ENCODE peak calls at places on chromosomes 4 and X, in eight cellular contexts. E is heart right ventricle, X is fibroblast of pulmonary artery, T is fibroblast of the aortic adventitia, Y is lung, S is endothelial cell of umbilical vein, G is NB4, V is cardiac fibroblast. Z is an unnamed sample.
A peak's percentile ranks its signal among the peaks of the same experiment; 100 is the strongest.

GRCh38 chrX:1391370-1391706 is 575 bp downstream of the SLC25A6 start:
- DNase-seq in E (peak; percentile 95), X (no peak), T (peak; percentile 23), Y (no peak), S (peak; percentile 89), G (no peak), V (no peak), Z (no peak)

GRCh38 chrX:71128915-71129765 is 10.7 kb downstream of the MED12 start:
- DNase-seq in E (peak; percentile 56), X (peak; percentile 69), T (peak; percentile 51), Y (peak; percentile 71), S (peak; percentile 64), G (peak; percentile 78), V (peak; percentile 66), Z (peak; percentile 52)

GRCh38 chr4:77636902-77637301 is 31.3 kb downstream of the CXCL13 start:
- DNase-seq in E (no peak), X (peak; percentile 90), T (peak; percentile 83), Y (no peak), S (peak; percentile 97), G (peak; percentile 23), V (peak; percentile 94), Z (peak; percentile 94)

GRCh38 chrX:83759872-83760271 is 101.1 kb upstream of the CYLC1 start:
- DNase-seq in E (no peak), X (no peak), T (peak; percentile 3), Y (no peak), S (no peak), G (peak; percentile 30), V (peak; percentile 8), Z (no peak)

GRCh38 chrX:103453655-103454054 is 65.6 kb downstream of the RAB40A start:
- DNase-seq in E (no peak), X (peak; percentile 96), T (peak; percentile 88), Y (no peak), S (peak; percentile 93), G (no peak), V (peak; percentile 97), Z (peak; percentile 89)

GRCh38 chr4:45423876-45424275 is 697.5 kb upstream of the GNPDA2 start:
- DNase-seq in E (no peak), X (no peak), T (no peak), Y (no peak), S (no peak), G (no peak), V (no peak), Z (no peak)

GRCh38 chrX:11351375-11352295 is 58.4 kb downstream of the AMELX start:
- DNase-seq in E (peak; percentile 33), X (peak; percentile 82), T (peak; percentile 72), Y (no peak), S (no peak), G (no peak), V (peak; percentile 75), Z (peak; percentile 71)

GRCh38 chr4:56704074-56704473 is 23.0 kb upstream of the HOPX start:
- DNase-seq in E (no peak), X (no peak), T (no peak), Y (no peak), S (no peak), G (no peak), V (no peak), Z (no peak)

GRCh38 chrX:108447303-108447702 is 7.7 kb downstream of the COL4A5 start:
- DNase-seq in E (no peak), X (peak; percentile 56), T (peak; percentile 35), Y (no peak), S (no peak), G (peak; percentile 4), V (peak; percentile 57), Z (no peak)

GRCh38 chr4:183436417-183436816 is 8.0 kb upstream of the CDKN2AIP start:
- DNase-seq in E (no peak), X (no peak), T (no peak), Y (peak; percentile 21), S (no peak), G (no peak), V (no peak), Z (no peak)

GRCh38 chr4:111806331-111806730 is 338.9 kb upstream of the FAM241A start:
- DNase-seq in E (no peak), X (no peak), T (no peak), Y (no peak), S (no peak), G (peak; percentile 8), V (no peak), Z (no peak)

GRCh38 chr4:173018446-173018845 is 150.2 kb upstream of the GALNT7 start:
- DNase-seq in E (no peak), X (no peak), T (no peak), Y (no peak), S (no peak), G (no peak), V (no peak), Z (no peak)

GRCh38 chr4:128840711-128841318 is 31.3 kb downstream of the JADE1 start:
- DNase-seq in E (no peak), X (no peak), T (no peak), Y (no peak), S (no peak), G (no peak), V (no peak), Z (no peak)

GRCh38 chr4:155665054-155665453 is 1.6 kb upstream of the GUCY1A1 start:
- DNase-seq in E (no peak), X (no peak), T (no peak), Y (no peak), S (no peak), G (no peak), V (no peak), Z (no peak)

GRCh38 chrX:133674726-133675470 is 259.6 kb upstream of the GPC4 start:
- DNase-seq in E (no peak), X (no peak), T (no peak), Y (peak; percentile 44), S (no peak), G (no peak), V (no peak), Z (no peak)

GRCh38 chr4:72489267-72489666 is 79.8 kb downstream of the ADAMTS3 start:
- DNase-seq in E (no peak), X (peak; percentile 63), T (peak; percentile 82), Y (no peak), S (no peak), G (no peak), V (peak; percentile 78), Z (peak; percentile 42)

GRCh38 chr4:137627938-137628460 is 95.7 kb upstream of the PCDH18 start:
- DNase-seq in E (no peak), X (no peak), T (no peak), Y (no peak), S (no peak), G (no peak), V (no peak), Z (no peak)

GRCh38 chr4:188262464-188262863 is 123.2 kb downstream of the TRIML1 start:
- DNase-seq in E (no peak), X (peak; percentile 1), T (no peak), Y (no peak), S (no peak), G (no peak), V (peak; percentile 85), Z (peak; percentile 24)

DNA sequence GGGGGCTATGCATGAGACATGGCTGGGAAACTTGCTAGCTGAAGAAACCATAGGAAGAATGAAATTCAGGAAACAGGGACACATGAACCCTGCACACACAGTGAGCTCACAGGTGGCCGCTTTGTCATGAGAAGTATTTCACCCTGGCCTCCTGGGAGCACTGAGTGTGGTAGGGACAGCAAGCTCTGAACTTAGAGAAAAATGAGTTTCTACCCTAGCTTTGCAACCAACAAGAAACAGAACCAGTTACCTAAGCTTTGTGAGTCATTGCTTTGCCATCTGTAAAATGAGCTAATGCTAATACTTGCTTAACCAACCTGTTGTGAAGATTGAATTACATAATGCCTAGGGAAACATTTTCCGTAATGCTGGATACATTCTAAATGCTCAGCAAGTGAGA is 206.6 kb upstream of the HS3ST1 start:
- DNase-seq in E (no peak), X (peak; percentile 81), T (peak; percentile 70), Y (no peak), S (no peak), G (no peak), V (peak; percentile 83), Z (peak; percentile 90)
- H3K4me3 ChIP-seq in E (no peak overlapping the region), X (no peak overlapping the region), T (no peak overlapping the region), Y (no peak overlapping the region), S (no peak overlapping the region), G (no peak overlapping the region), V (no peak overlapping the region), Z (no peak overlapping the region)

GRCh38 chr4:1763550-1764080 is 29.5 kb upstream of the FGFR3 start:
- DNase-seq in E (no peak), X (peak; percentile 39), T (peak; percentile 54), Y (no peak), S (peak; percentile 19), G (peak; percentile 80), V (peak; percentile 47), Z (peak; percentile 54)
- TF ChIP-seq CTCF in E (no peak), X (no peak), T (peak; percentile 33), Y (no peak), S (no peak), G (no peak), V (no peak), Z (peak; percentile 3)

GRCh38 chrX:38342853-38343778 is 9.3 kb upstream of the OTC start:
- DNase-seq in E (no peak), X (no peak), T (no peak), Y (no peak), S (no peak), G (no peak), V (no peak), Z (no peak)
- H3K4me3 ChIP-seq in E (no peak overlapping the region), X (no peak overlapping the region), T (no peak overlapping the region), Y (no peak overlapping the region), S (no peak overlapping the region), G (no peak overlapping the region), V (no peak overlapping the region), Z (no peak overlapping the region)

GRCh38 chr4:186728631-186729271 is 5.1 kb upstream of the FAT1 start:
- DNase-seq in E (no peak), X (peak; percentile 25), T (no peak), Y (no peak), S (no peak), G (no peak), V (peak; percentile 34), Z (peak; percentile 43)

GRCh38 chr4:186727149-186727976 is 3.7 kb upstream of the FAT1 start:
- DNase-seq in E (no peak), X (no peak), T (no peak), Y (no peak), S (no peak), G (no peak), V (no peak), Z (peak; percentile 24)

GRCh38 chr4:186729856-186730255 is 6.2 kb upstream of the FAT1 start:
- DNase-seq in E (no peak), X (no peak), T (no peak), Y (no peak), S (no peak), G (no peak), V (no peak), Z (no peak)

GRCh38 chr4:186726440-186727148 is 2.9 kb upstream of the FAT1 start:
- DNase-seq in E (peak; percentile 75), X (peak; percentile 79), T (peak; percentile 57), Y (peak; percentile 60), S (peak; percentile 51), G (no peak), V (peak; percentile 76), Z (peak; percentile 88)

DNA sequence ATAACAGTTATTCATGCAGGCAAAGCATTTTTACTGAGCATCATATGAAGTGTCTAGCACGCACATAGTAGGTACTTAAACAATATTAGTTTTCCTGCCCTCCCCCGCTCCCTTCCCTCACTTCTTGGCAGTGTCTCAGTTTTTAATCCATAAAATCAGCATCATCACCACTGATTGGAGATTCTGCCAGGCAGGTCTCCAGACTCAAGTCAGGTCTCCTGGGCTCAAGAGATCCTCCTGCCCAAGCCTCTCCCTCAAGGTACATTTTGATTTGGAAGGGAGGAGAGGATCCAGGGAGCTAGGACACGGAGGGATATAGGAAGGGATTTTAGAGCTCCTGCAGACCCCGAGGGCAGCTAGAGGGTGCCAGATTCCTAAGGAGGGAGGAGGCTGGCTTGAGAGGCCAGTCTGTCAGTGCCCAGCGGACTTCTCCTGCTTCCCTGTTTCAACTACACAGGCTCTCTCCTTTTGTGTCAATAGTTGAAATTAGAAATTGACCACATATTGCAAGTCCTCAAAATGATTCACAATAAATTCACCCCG is 4.4 kb upstream of the FAT1 start:
- DNase-seq in E (no peak), X (peak; percentile 51), T (no peak), Y (no peak), S (no peak), G (no peak), V (peak; percentile 19), Z (peak; percentile 53)
- TF ChIP-seq CTCF in E (no peak), X (peak; percentile 22), T (no peak), Y (no peak), S (no peak), G (no peak), V (peak; percentile 7), Z (peak; percentile 18)

Z was measured in astrocyte of the spinal cord.